ENCODE peak calls at places on chromosomes 13 and 19, in four cellular contexts. One of them, this sample, is unnamed.

GRCh38 chr19:13077233-13077632 is 25.4 kb downstream of the LYL1 start:
- DNase-seq in H1: no peak
- DNase-seq in endodermal cell: no peak
- DNase-seq in neuronal stem cell: no peak
- DNase-seq in this sample: no peak

GRCh38 chr19:16228637-16229321 is 31.1 kb downstream of the AP1M1 start:
- DNase-seq in H1: no peak
- DNase-seq in endodermal cell: no peak
- DNase-seq in neuronal stem cell: no peak
- DNase-seq in this sample: peak; percentile 35

GRCh38 chr19:12840091-12841079 is 2.1 kb downstream of the MAST1 start:
- DNase-seq in H1: peak; percentile 97
- DNase-seq in endodermal cell: peak; percentile 100
- DNase-seq in neuronal stem cell: peak; percentile 98
- DNase-seq in this sample: peak; percentile 96

GRCh38 chr13:109162248-109163051 is 533.0 kb downstream of the MYO16 start:
- DNase-seq in H1: no peak
- DNase-seq in endodermal cell: no peak
- DNase-seq in neuronal stem cell: no peak
- DNase-seq in this sample: no peak

GRCh38 chr19:52689804-52690394 is 44.9 kb downstream of the ZNF611 start:
- DNase-seq in H1: no peak
- DNase-seq in endodermal cell: peak; percentile 80
- DNase-seq in neuronal stem cell: no peak
- DNase-seq in this sample: peak; percentile 49

GRCh38 chr13:66427330-66427990 is 802.7 kb downstream of the PCDH9 start:
- DNase-seq in H1: no peak
- DNase-seq in endodermal cell: no peak
- DNase-seq in neuronal stem cell: no peak
- DNase-seq in this sample: no peak

GRCh38 chr13:79307433-79307861 is 98.6 kb downstream of the RBM26 start:
- DNase-seq in H1: no peak
- DNase-seq in endodermal cell: no peak
- DNase-seq in neuronal stem cell: no peak
- DNase-seq in this sample: no peak

GRCh38 chr13:47076536-47076935 is 179.7 kb upstream of the HTR2A start:
- DNase-seq in H1: no peak
- DNase-seq in endodermal cell: no peak
- DNase-seq in neuronal stem cell: no peak
- DNase-seq in this sample: no peak

GRCh38 chr13:114068723-114069322 is 63.6 kb downstream of the RASA3 start:
- DNase-seq in H1: no peak
- DNase-seq in endodermal cell: no peak
- DNase-seq in neuronal stem cell: no peak
- DNase-seq in this sample: no peak

GRCh38 chr13:59437902-59438301 is 725.8 kb downstream of the DIAPH3 start:
- DNase-seq in H1: no peak
- DNase-seq in endodermal cell: no peak
- DNase-seq in neuronal stem cell: no peak
- DNase-seq in this sample: no peak

GRCh38 chr13:49641810-49642291 is 13.5 kb downstream of the ARL11 start:
- DNase-seq in H1: no peak
- DNase-seq in endodermal cell: no peak
- DNase-seq in neuronal stem cell: no peak
- DNase-seq in this sample: no peak

GRCh38 chr13:94251801-94252200 is 227.7 kb downstream of the DCT start:
- DNase-seq in H1: no peak
- DNase-seq in endodermal cell: no peak
- DNase-seq in neuronal stem cell: no peak
- DNase-seq in this sample: no peak

DNA sequence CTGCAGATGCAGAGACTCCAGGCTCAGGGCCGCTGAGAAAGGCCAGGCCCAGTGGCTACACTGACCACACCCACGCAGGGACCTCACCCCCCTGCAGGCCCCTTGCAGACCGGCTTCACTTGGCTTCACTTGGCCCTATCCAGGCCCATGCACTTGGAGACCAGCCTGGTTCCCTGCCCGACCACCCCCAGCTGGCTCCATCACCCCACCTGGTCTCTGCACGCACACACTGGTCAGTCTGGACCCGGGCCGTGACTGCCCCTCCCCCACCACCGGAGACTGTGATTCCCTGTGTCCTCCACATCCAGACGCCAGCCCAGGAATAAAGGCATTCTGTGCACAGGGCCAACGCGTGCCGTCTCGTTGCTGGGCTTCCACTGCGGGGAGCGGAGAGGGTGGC is 4.9 kb upstream of the EBI3 start:
- DNase-seq in H1: no peak
- DNase-seq in endodermal cell: no peak
- DNase-seq in neuronal stem cell: no peak
- DNase-seq in this sample: peak; percentile 45
- H3K4me3 ChIP-seq in H1: no peak overlapping the region
- H3K4me3 ChIP-seq in endodermal cell: no peak overlapping the region
- H3K4me3 ChIP-seq in neuronal stem cell: no peak overlapping the region
- H3K4me3 ChIP-seq in this sample: no peak overlapping the region

DNA sequence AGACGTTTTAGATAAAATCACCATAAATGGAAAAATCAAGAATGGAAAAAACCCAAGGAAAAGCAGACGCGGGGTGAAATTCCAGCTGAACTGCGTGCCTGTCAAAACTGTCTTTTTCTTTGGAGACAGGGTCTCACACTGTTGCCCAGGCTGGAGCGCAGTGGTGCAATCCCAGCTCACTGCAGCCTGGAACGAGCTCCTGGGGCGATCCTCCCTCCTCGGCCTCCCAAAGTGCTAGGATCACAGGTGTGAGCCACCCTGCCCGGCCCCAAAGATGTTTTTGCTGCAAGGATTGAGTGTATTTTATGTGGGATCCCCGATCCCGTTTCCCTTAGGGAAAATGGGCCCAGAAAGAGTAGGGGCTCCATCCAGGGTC is 875 bp upstream of the PEAK3 start:
- DNase-seq in H1: no peak
- DNase-seq in endodermal cell: no peak
- DNase-seq in neuronal stem cell: no peak
- DNase-seq in this sample: no peak
- H3K4me3 ChIP-seq in H1: peak overlapping the region; percentile 64
- H3K4me3 ChIP-seq in endodermal cell: no peak overlapping the region
- H3K4me3 ChIP-seq in neuronal stem cell: no peak overlapping the region
- H3K4me3 ChIP-seq in this sample: no peak overlapping the region

DNA sequence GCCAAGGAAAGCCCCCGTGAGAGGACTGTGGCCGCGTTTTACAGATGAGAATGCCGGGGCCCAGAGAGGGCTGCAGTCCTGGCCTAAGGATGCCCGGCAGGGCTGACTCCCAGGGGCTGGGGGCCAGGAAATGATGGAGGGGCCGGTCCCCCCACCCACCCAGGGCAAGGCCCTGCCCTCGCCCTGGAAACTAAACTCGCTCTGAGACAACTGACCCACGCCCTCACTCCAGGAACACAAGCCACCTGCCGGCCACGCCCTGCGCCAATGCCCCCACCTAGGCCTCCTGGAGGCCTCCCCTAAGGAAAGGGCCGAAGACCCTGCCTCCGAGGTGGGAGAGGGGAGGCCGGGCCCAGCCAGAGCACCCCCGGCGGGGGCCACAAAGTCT is 7.2 kb downstream of the ZBTB7A start:
- DNase-seq in H1: no peak
- DNase-seq in endodermal cell: no peak
- DNase-seq in neuronal stem cell: no peak
- DNase-seq in this sample: peak; percentile 71
- H3K4me3 ChIP-seq in H1: no peak overlapping the region
- H3K4me3 ChIP-seq in endodermal cell: no peak overlapping the region
- H3K4me3 ChIP-seq in neuronal stem cell: no peak overlapping the region
- H3K4me3 ChIP-seq in this sample: no peak overlapping the region

GRCh38 chr13:73225983-73226382 is 167.2 kb downstream of the KLF5 start:
- DNase-seq in H1: no peak
- DNase-seq in endodermal cell: no peak
- DNase-seq in neuronal stem cell: no peak
- DNase-seq in this sample: no peak

GRCh38 chr13:73235385-73235784 is 176.6 kb downstream of the KLF5 start:
- DNase-seq in H1: no peak
- DNase-seq in endodermal cell: no peak
- DNase-seq in neuronal stem cell: no peak
- DNase-seq in this sample: no peak

GRCh38 chr13:73228546-73228945 is 169.7 kb downstream of the KLF5 start:
- DNase-seq in H1: no peak
- DNase-seq in endodermal cell: no peak
- DNase-seq in neuronal stem cell: no peak
- DNase-seq in this sample: no peak

GRCh38 chr13:73231456-73231855 is 172.7 kb downstream of the KLF5 start:
- DNase-seq in H1: no peak
- DNase-seq in endodermal cell: no peak
- DNase-seq in neuronal stem cell: no peak
- DNase-seq in this sample: no peak

GRCh38 chr13:73230714-73231113 is 171.9 kb downstream of the KLF5 start:
- DNase-seq in H1: no peak
- DNase-seq in endodermal cell: no peak
- DNase-seq in neuronal stem cell: no peak
- DNase-seq in this sample: no peak
- H3K4me3 ChIP-seq in H1: no peak overlapping the region
- H3K4me3 ChIP-seq in endodermal cell: no peak overlapping the region
- H3K4me3 ChIP-seq in neuronal stem cell: no peak overlapping the region
- H3K4me3 ChIP-seq in this sample: no peak overlapping the region

GRCh38 chr19:44848805-44849457 is 2.8 kb downstream of the NECTIN2 start:
- DNase-seq in H1: no peak
- DNase-seq in endodermal cell: peak; percentile 80
- DNase-seq in neuronal stem cell: peak; percentile 33
- DNase-seq in this sample: peak; percentile 60
- H3K4me3 ChIP-seq in H1: peak overlapping the region; percentile 98
- H3K4me3 ChIP-seq in endodermal cell: peak overlapping the region; percentile 100
- H3K4me3 ChIP-seq in neuronal stem cell: peak overlapping the region; percentile 65
- H3K4me3 ChIP-seq in this sample: peak overlapping the region; percentile 100

GRCh38 chr13:74246398-74246975 is 112.3 kb upstream of the KLF12 start:
- DNase-seq in H1: no peak
- DNase-seq in endodermal cell: no peak
- DNase-seq in neuronal stem cell: no peak
- DNase-seq in this sample: no peak
- H3K4me3 ChIP-seq in H1: no peak overlapping the region
- H3K4me3 ChIP-seq in endodermal cell: no peak overlapping the region
- H3K4me3 ChIP-seq in neuronal stem cell: no peak overlapping the region
- H3K4me3 ChIP-seq in this sample: no peak overlapping the region

This sample was measured in H7.